ENCODE peak calls at places on chromosomes 6 and 20, in six cellular contexts. X is K562, Y is right lobe of liver, D is astrocyte of the cerebellum, G is AG04450, H is tibial nerve. A is an unnamed sample.

GRCh38 chr6:30350519-30350918 is 5.6 kb downstream of the RPP21 start:
- DNase-seq in D (no peak), X (no peak), H (no peak), Y (no peak), G (no peak), A (no peak)

GRCh38 chr6:73264446-73264845 is 1.4 kb upstream of the KHDC1 start:
- DNase-seq in G (no peak), X (no peak), D (no peak), H (no peak), Y (no peak), A (no peak)

GRCh38 chr6:157552956-157553485 is 172.0 kb downstream of the ZDHHC14 start:
- DNase-seq in X (no peak), D (no peak), Y (no peak), H (no peak), G (no peak), A (no peak)

GRCh38 chr20:63351811-63352591 is 9.1 kb downstream of the CHRNA4 start:
- DNase-seq in D (no peak), H (no peak), G (no peak), Y (peak), X (no peak), A (no peak)

GRCh38 chr6:70651326-70651905 is 16.3 kb upstream of the SMAP1 start:
- DNase-seq in Y (no peak), H (no peak), G (no peak), X (no peak), D (no peak), A (no peak)

GRCh38 chr6:127933852-127934840 is 33.3 kb upstream of the THEMIS start:
- DNase-seq in X (no peak), Y (no peak), D (no peak), G (no peak), H (no peak), A (no peak)

GRCh38 chr6:10307476-10307875 is 107.4 kb downstream of the TFAP2A start:
- DNase-seq in X (no peak), G (no peak), H (no peak), Y (no peak), D (no peak), A (no peak)

GRCh38 chr20:61757678-61758555 is 307.8 kb downstream of the TAF4 start:
- DNase-seq in G (no peak), X (no peak), H (no peak), D (no peak), Y (peak), A (peak)

GRCh38 chr6:25342784-25343183 is 63.6 kb downstream of the CARMIL1 start:
- DNase-seq in H (no peak), G (no peak), D (no peak), Y (no peak), X (no peak), A (no peak)

GRCh38 chr20:5195655-5196054 is 68.8 kb downstream of the CDS2 start:
- DNase-seq in G (no peak), H (no peak), D (no peak), X (no peak), Y (no peak), A (no peak)

GRCh38 chr6:11496152-11497060 is 41.1 kb upstream of the TMEM170B start:
- DNase-seq in G (peak), X (peak), Y (no peak), D (peak), H (peak), A (peak)

GRCh38 chr6:83884523-83884922 is 25.0 kb downstream of the CYB5R4 start:
- DNase-seq in X (peak), D (peak), H (no peak), Y (no peak), G (no peak), A (no peak)

GRCh38 chr20:62040381-62040922 is 25.2 kb downstream of the TAF4 start:
- DNase-seq in D (no peak), H (no peak), Y (peak), G (no peak), X (no peak), A (no peak)

GRCh38 chr6:140445474-140446004 is 1071.1 kb upstream of the CITED2 start:
- DNase-seq in D (peak), Y (no peak), H (no peak), X (no peak), G (no peak), A (no peak)

GRCh38 chr6:20447581-20448132 is 46.0 kb downstream of the E2F3 start:
- DNase-seq in X (no peak), Y (no peak), D (no peak), H (no peak), G (no peak), A (no peak)

GRCh38 chr6:105424177-105424783 is 21.4 kb upstream of the PREP start:
- DNase-seq in D (peak), G (no peak), Y (no peak), X (peak), H (peak), A (no peak)

GRCh38 chr20:61135966-61136365 is 116.1 kb upstream of the CDH4 start:
- DNase-seq in Y (no peak), D (no peak), H (no peak), G (no peak), X (no peak), A (no peak)

GRCh38 chr6:22766979-22767378 is 197.6 kb downstream of the HDGFL1 start:
- DNase-seq in G (no peak), H (no peak), X (no peak), Y (no peak), D (no peak), A (no peak)

GRCh38 chr6:112400282-112400681 is 53.2 kb downstream of the RFPL4B start:
- DNase-seq in D (no peak), Y (no peak), H (no peak), X (no peak), G (no peak), A (no peak)

GRCh38 chr6:111605100-111605748 is 454 bp downstream of the TRAF3IP2 start:
- DNase-seq in Y (peak), X (peak), D (no peak), H (peak), G (no peak), A (no peak)

GRCh38 chr6:34973547-34974248 is 84.6 kb downstream of the ANKS1A start:
- DNase-seq in G (no peak), H (no peak), D (no peak), Y (no peak), X (peak), A (no peak)

GRCh38 chr20:44398303-44398702 is 42.8 kb downstream of the HNF4A start:
- DNase-seq in H (no peak), D (peak), X (no peak), G (peak), Y (no peak), A (no peak)

GRCh38 chr6:70811788-70812187 is 144.1 kb downstream of the SMAP1 start:
- DNase-seq in G (no peak), Y (no peak), X (no peak), D (no peak), H (no peak), A (no peak)

GRCh38 chr6:75230484-75231325 is 12.9 kb downstream of the COX7A2 start:
- DNase-seq in X (peak), D (no peak), G (no peak), H (peak), Y (no peak), A (no peak)

GRCh38 chr6:106117579-106117978 is 31.4 kb downstream of the PRDM1 start:
- DNase-seq in H (no peak), D (no peak), Y (no peak), X (no peak), G (no peak), A (no peak)

GRCh38 chr6:150273457-150274309 is 95.1 kb upstream of the IYD start:
- DNase-seq in G (no peak), Y (no peak), X (no peak), H (no peak), D (peak), A (no peak)

GRCh38 chr6:134683783-134684765 is 265.8 kb downstream of the ALDH8A1 start:
- DNase-seq in X (no peak), H (no peak), G (no peak), Y (no peak), D (no peak), A (no peak)

GRCh38 chr6:73024598-73024997 is 200.7 kb downstream of the KHDC1L start:
- DNase-seq in G (no peak), Y (no peak), D (no peak), X (no peak), H (no peak), A (no peak)

GRCh38 chr6:159819932-159820640 is 20.0 kb downstream of the PNLDC1 start:
- DNase-seq in Y (no peak), H (no peak), X (no peak), D (no peak), G (no peak), A (no peak)

GRCh38 chr20:19917110-19917509 is 100.1 kb upstream of the NAA20 start:
- DNase-seq in D (no peak), G (no peak), Y (no peak), H (no peak), X (no peak), A (no peak)

GRCh38 chr6:101396552-101397173 is 3.2 kb downstream of the GRIK2 start:
- DNase-seq in G (no peak), Y (peak), D (peak), X (peak), H (peak), A (peak)

GRCh38 chr20:13735829-13736228 is 48.9 kb downstream of the ESF1 start:
- DNase-seq in D (no peak), X (no peak), H (no peak), G (no peak), Y (no peak), A (no peak)
- TF ChIP-seq CTCF in D (no peak), X (no peak), H (no peak), G (no peak), Y (no peak), A (no peak)

GRCh38 chr6:155498370-155498769 is 42.7 kb upstream of the NOX3 start:
- DNase-seq in D (no peak), H (no peak), X (no peak), Y (no peak), G (no peak), A (no peak)
- TF ChIP-seq CTCF in D (peak), H (no peak), X (no peak), Y (no peak), G (no peak), A (no peak)

DNA sequence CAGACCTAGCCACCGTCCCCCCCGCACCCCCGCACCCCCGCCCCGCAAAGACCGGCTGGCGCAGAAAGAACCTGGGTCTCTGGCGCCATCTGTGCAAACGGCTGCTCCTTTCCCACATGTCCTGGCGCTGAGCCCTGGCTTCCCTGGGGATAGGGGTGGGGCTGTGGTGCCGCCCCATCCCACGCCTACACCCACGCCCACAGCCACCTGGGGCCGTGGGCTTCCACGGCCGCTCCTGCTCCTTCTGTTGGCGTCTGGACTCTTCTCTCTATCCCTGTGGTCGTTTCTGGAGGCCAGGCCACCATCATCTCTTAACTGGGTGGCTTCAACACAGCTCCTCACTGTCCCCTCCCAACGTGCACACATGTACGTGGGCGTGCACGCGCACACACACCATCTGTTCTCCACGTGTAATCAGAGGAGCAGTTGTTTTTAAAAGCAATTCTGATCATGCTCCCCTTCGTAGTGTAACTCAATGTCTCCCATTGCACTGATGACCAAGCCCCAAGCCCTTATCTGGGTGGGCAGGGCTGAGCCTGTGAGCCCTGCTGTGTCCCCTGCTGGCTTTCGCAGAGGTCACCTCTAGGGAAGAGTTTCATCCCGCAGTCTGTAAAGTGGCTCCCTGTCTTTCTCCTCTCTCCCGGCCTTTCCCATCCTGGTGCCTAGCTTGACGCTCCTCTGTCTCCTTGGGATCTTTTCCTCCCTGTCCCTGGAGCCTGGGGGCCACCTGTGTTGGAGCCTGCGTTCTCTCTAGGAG is 31.9 kb upstream of the FAM83D start:
- DNase-seq in Y (no peak), H (no peak), G (no peak), X (peak), D (no peak), A (no peak)
- TF ChIP-seq CTCF in Y (no peak), H (no peak), G (no peak), X (no peak), D (no peak), A (no peak)

GRCh38 chr6:41228616-41229015 is 467 bp downstream of the TREML4 start:
- DNase-seq in X (no peak), Y (no peak), D (no peak), H (no peak), G (no peak), A (no peak)
- TF ChIP-seq CTCF in X (peak), Y (no peak), D (no peak), H (no peak), G (no peak), A (no peak)

GRCh38 chr6:87029711-87030314 is 65.1 kb downstream of the CGA start:
- DNase-seq in G (peak), X (peak), Y (no peak), H (peak), D (peak), A (no peak)
- TF ChIP-seq CTCF in G (peak), X (peak), Y (peak), H (no peak), D (peak), A (peak)

DNA sequence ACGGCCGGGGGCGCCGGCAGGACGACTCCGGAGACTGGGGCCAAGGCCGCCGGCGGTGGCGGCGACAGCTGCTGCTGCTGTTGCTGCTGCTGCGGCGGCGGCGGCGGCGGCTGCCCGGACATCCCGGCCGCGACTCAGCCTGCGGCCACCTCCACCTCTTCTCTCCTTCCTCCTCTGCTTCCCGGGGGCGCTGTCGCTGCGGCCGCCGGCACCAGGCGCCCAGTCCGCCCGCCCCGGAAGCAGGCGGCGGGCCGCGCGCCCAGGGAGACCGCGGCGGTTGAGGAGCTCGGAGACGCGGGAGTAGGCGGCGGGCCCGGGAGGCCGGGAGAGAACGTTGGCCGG is 280 bp downstream of the RANBP9 start:
- DNase-seq in G (no peak), H (no peak), X (no peak), Y (no peak), D (no peak), A (no peak)
- TF ChIP-seq CTCF in G (no peak), H (no peak), X (peak), Y (peak), D (no peak), A (no peak)

GRCh38 chr20:58223358-58223941 is 5.0 kb downstream of the ANKRD60 start:
- DNase-seq in D (no peak), G (no peak), X (no peak), H (no peak), Y (no peak), A (no peak)

GRCh38 chr20:58216334-58216733 is 12.1 kb downstream of the ANKRD60 start:
- DNase-seq in G (no peak), H (no peak), Y (no peak), X (no peak), D (no peak), A (no peak)

GRCh38 chr20:58222446-58222845 is 6.0 kb downstream of the ANKRD60 start:
- DNase-seq in H (no peak), D (no peak), Y (no peak), X (no peak), G (no peak), A (no peak)

GRCh38 chr20:58218665-58219341 is 9.7 kb downstream of the ANKRD60 start:
- DNase-seq in G (no peak), H (no peak), Y (no peak), X (no peak), D (no peak), A (no peak)

DNA sequence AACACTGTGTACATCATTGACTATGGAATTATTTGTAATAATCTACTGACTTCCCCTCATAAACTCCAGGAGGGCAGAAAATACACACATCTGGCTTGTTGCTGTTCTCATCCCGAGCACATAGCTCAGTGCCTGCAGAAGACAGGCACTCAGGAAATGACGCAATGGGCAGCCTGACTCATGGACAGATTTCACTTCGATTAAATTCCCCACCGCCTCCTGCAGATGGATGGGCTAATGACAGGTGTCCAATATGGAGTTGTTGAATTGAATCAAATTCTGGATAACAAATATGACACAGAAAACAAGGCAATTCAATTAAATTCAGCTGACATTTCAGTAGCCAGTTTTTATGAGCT is 9.1 kb downstream of the ANKRD60 start:
- DNase-seq in H (no peak), X (no peak), G (no peak), D (no peak), Y (no peak), A (no peak)
- TF ChIP-seq CTCF in H (no peak), X (no peak), G (no peak), D (no peak), Y (no peak), A (no peak)

DNA sequence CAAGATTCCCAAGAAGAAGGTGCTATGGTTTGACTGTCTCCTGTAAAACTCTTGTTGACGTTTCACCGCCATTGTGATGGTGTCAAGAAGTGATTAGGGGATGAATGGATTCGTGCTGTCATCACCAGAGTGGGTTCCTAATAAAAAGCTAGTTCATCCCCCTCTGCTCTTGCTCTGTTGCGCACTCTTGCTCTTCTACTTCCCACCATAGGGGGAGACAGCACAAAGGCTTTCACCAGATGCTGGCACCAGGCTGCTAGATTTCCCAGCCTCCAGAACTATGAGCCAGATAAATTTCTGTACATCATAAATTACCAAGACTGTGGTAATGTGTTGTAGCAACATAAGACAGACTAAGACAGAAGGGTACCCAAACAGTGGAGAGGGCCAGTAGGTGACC is 21.6 kb upstream of the CCDC28A start:
- DNase-seq in D (no peak), X (no peak), G (no peak), Y (no peak), H (no peak), A (no peak)
- TF ChIP-seq CTCF in D (no peak), X (no peak), G (peak), Y (no peak), H (no peak), A (no peak)

GRCh38 chr6:166075925-166076324 is 91.7 kb downstream of the TBXT start:
- DNase-seq in X (no peak), H (no peak), Y (no peak), D (no peak), G (no peak), A (no peak)

GRCh38 chr6:166078294-166078693 is 89.4 kb downstream of the TBXT start:
- DNase-seq in X (no peak), Y (no peak), D (peak), H (no peak), G (peak), A (no peak)

GRCh38 chr6:166073082-166073481 is 94.6 kb downstream of the TBXT start:
- DNase-seq in G (no peak), X (no peak), H (no peak), D (no peak), Y (no peak), A (no peak)

GRCh38 chr6:166076625-166077024 is 91.0 kb downstream of the TBXT start:
- DNase-seq in Y (no peak), H (no peak), G (no peak), X (no peak), D (no peak), A (no peak)
- TF ChIP-seq CTCF in Y (no peak), H (no peak), G (no peak), X (peak), D (no peak), A (no peak)

GRCh38 chr6:113565306-113565705 is 291.8 kb upstream of the MARCKS start:
- DNase-seq in Y (no peak), X (no peak), G (no peak), H (no peak), D (no peak), A (no peak)

GRCh38 chr6:113574147-113574546 is 283.0 kb upstream of the MARCKS start:
- DNase-seq in H (no peak), Y (no peak), X (no peak), D (no peak), G (no peak), A (no peak)

GRCh38 chr6:113570176-113570575 is 287.0 kb upstream of the MARCKS start:
- DNase-seq in G (no peak), H (no peak), X (no peak), Y (no peak), D (no peak), A (no peak)

GRCh38 chr6:113576310-113576709 is 280.8 kb upstream of the MARCKS start:
- DNase-seq in Y (no peak), D (no peak), X (no peak), H (no peak), G (no peak), A (no peak)

GRCh38 chr6:113570651-113571050 is 286.5 kb upstream of the MARCKS start:
- DNase-seq in H (no peak), X (no peak), Y (no peak), G (no peak), D (no peak), A (no peak)
- TF ChIP-seq CTCF in H (no peak), X (no peak), Y (no peak), G (no peak), D (no peak), A (no peak)